ENCODE peak calls at places on chromosomes 3 and 15, in nine cellular contexts. U is breast epithelium; C is stimulated activated CD4-positive, alpha-beta T cell treated with anti-CD3 and anti-CD28 coated beads, TNF-alpha, amount 100 ng/mL, for 4 hours; E is naive thymus-derived CD8-positive, alpha-beta T cell; D is left colon; M is pons; N is foreskin keratinocyte; K is CD8-positive, alpha-beta T cell; H is nephron progenitor cell. W is an unnamed sample.

GRCh38 chr3:195251336-195252065 is 19.5 kb downstream of the XXYLT1 start:
- DNase-seq in U (no peak), C (no peak), E (no peak), D (peak), M (no peak), N (no peak), K (no peak), H (no peak), W (no peak)

GRCh38 chr3:65666426-65667091 is 372.2 kb downstream of the MAGI1 start:
- DNase-seq in U (no peak), C (no peak), E (no peak), D (no peak), M (no peak), N (peak), K (no peak), H (no peak), W (no peak)

GRCh38 chr15:32885711-32886110 is 167.9 kb downstream of the GREM1 start:
- DNase-seq in U (no peak), C (no peak), E (no peak), D (no peak), M (no peak), N (no peak), K (no peak), H (no peak), W (no peak)

GRCh38 chr3:184710870-184711365 is 946 bp downstream of the MAGEF1 start:
- DNase-seq in U (no peak), C (no peak), E (no peak), D (no peak), M (no peak), N (no peak), K (peak), H (no peak), W (peak)

GRCh38 chr3:37967252-37967881 is 23.2 kb upstream of the VILL start:
- DNase-seq in U (no peak), C (peak), E (peak), D (no peak), M (peak), N (no peak), K (peak), H (peak), W (peak)

GRCh38 chr3:153848701-153849100 is 272.5 kb upstream of the ARHGEF26 start:
- DNase-seq in U (no peak), C (no peak), E (no peak), D (no peak), M (peak), N (no peak), K (no peak), H (no peak), W (no peak)

GRCh38 chr3:17195192-17195611 is 310.4 kb downstream of the PLCL2 start:
- DNase-seq in U (no peak), C (no peak), E (no peak), D (no peak), M (peak), N (no peak), K (no peak), H (no peak), W (no peak)

GRCh38 chr15:52331490-52332240 is 36.1 kb upstream of the MYO5C start:
- DNase-seq in U (no peak), C (no peak), E (peak), D (no peak), M (peak), N (peak), K (peak), H (no peak), W (no peak)

GRCh38 chr15:66766282-66767228 is 64.5 kb downstream of the SMAD6 start:
- DNase-seq in U (no peak), C (no peak), E (no peak), D (peak), M (no peak), N (no peak), K (no peak), H (no peak), W (no peak)

GRCh38 chr15:61070111-61070901 is 158.8 kb downstream of the RORA start:
- DNase-seq in U (no peak), C (no peak), E (no peak), D (no peak), M (no peak), N (no peak), K (no peak), H (no peak), W (no peak)

GRCh38 chr3:150349314-150350097 is 58.6 kb upstream of the TSC22D2 start:
- DNase-seq in U (no peak), C (no peak), E (no peak), D (no peak), M (peak), N (no peak), K (no peak), H (no peak), W (no peak)

GRCh38 chr3:111961461-111962269 is 17.2 kb upstream of the ABHD10 start:
- DNase-seq in U (no peak), C (no peak), E (no peak), D (no peak), M (no peak), N (no peak), K (no peak), H (no peak), W (no peak)

GRCh38 chr15:68484696-68485400 is 52.9 kb upstream of the ITGA11 start:
- DNase-seq in U (no peak), C (no peak), E (no peak), D (no peak), M (no peak), N (no peak), K (no peak), H (peak), W (no peak)

GRCh38 chr3:133892546-133893231 is 3.0 kb downstream of the RAB6B start:
- DNase-seq in U (no peak), C (no peak), E (no peak), D (no peak), M (no peak), N (no peak), K (no peak), H (no peak), W (no peak)

GRCh38 chr15:80596521-80596976 is 98.6 kb upstream of the ABHD17C start:
- DNase-seq in U (no peak), C (no peak), E (no peak), D (peak), M (no peak), N (no peak), K (no peak), H (no peak), W (no peak)

GRCh38 chr3:178084938-178085816 is 451.1 kb upstream of the KCNMB2 start:
- DNase-seq in U (peak), C (no peak), E (peak), D (peak), M (peak), N (no peak), K (peak), H (peak), W (peak)

GRCh38 chr3:185732782-185733181 is 92.1 kb downstream of the IGF2BP2 start:
- DNase-seq in U (no peak), C (no peak), E (no peak), D (no peak), M (no peak), N (peak), K (no peak), H (no peak), W (no peak)

GRCh38 chr15:42832577-42832976 is 88.0 kb downstream of the TTBK2 start:
- DNase-seq in U (no peak), C (no peak), E (no peak), D (no peak), M (no peak), N (peak), K (no peak), H (no peak), W (no peak)

GRCh38 chr3:48505146-48505545 is 1.2 kb upstream of the SHISA5 start:
- DNase-seq in U (no peak), C (no peak), E (no peak), D (no peak), M (no peak), N (no peak), K (no peak), H (no peak), W (no peak)

GRCh38 chr3:20669184-20669583 is 483.2 kb upstream of the SGO1 start:
- DNase-seq in U (no peak), C (no peak), E (no peak), D (no peak), M (peak), N (no peak), K (no peak), H (no peak), W (no peak)

GRCh38 chr3:136109499-136109898 is 86.6 kb downstream of the MSL2 start:
- DNase-seq in U (no peak), C (no peak), E (no peak), D (no peak), M (no peak), N (no peak), K (no peak), H (no peak), W (no peak)

GRCh38 chr15:35329521-35329921 is 216.4 kb downstream of the DPH6 start:
- DNase-seq in U (no peak), C (no peak), E (no peak), D (no peak), M (no peak), N (no peak), K (no peak), H (no peak), W (no peak)

GRCh38 chr15:68012911-68013310 is 41.2 kb upstream of the PIAS1 start:
- DNase-seq in U (no peak), C (no peak), E (no peak), D (no peak), M (no peak), N (no peak), K (no peak), H (no peak), W (no peak)

GRCh38 chr3:148203263-148204010 is 494.3 kb upstream of the AGTR1 start:
- DNase-seq in U (no peak), C (no peak), E (no peak), D (no peak), M (peak), N (no peak), K (no peak), H (no peak), W (no peak)

GRCh38 chr3:96977671-96978070 is 163.3 kb downstream of the EPHA6 start:
- DNase-seq in U (no peak), C (no peak), E (no peak), D (no peak), M (no peak), N (no peak), K (no peak), H (no peak), W (no peak)

GRCh38 chr3:150371741-150372254 is 36.3 kb upstream of the TSC22D2 start:
- DNase-seq in U (no peak), C (no peak), E (no peak), D (peak), M (peak), N (peak), K (no peak), H (no peak), W (no peak)

GRCh38 chr15:52295421-52295991 is at the start of gene MYO5C:
- DNase-seq in U (peak), C (no peak), E (no peak), D (peak), M (no peak), N (no peak), K (no peak), H (peak), W (peak)

GRCh38 chr15:100932676-100933348 is 13.7 kb downstream of the LRRK1 start:
- DNase-seq in U (no peak), C (no peak), E (no peak), D (no peak), M (no peak), N (no peak), K (no peak), H (no peak), W (no peak)

GRCh38 chr15:101201411-101202174 is 50.3 kb downstream of the CHSY1 start:
- DNase-seq in U (peak), C (no peak), E (no peak), D (peak), M (peak), N (peak), K (no peak), H (peak), W (peak)